ENCODE peak calls at places on chromosomes 2 and 18, in five cellular contexts. R is progenitor cell of endocrine pancreas; K is tibial nerve; U is activated T-helper 1 cell treated with anti-CD3 and anti-CD28 coated beads, Interleukin-12 subunit alpha, Interleukin-12 subunit beta, Interleukin-2, Interleukin-4 antibody, amounts not matched to agents 30 ng/mL and 10 ng/mL and 1 ng/mL, durations not matched to agents 14 hours and 24 hours and 36 hours; D is fibroblast of lung. B is an unnamed sample.

GRCh38 chr2:96924775-96925747 is 55.2 kb upstream of the SEMA4C start:
- DNase-seq in D (no peak), R (no peak), K (no peak), U (no peak), B (no peak)

GRCh38 chr2:46134531-46135229 is 162.5 kb upstream of the EPAS1 start:
- DNase-seq in R (no peak), K (peak; percentile 54), U (no peak), D (peak; percentile 76), B (no peak)

GRCh38 chr2:201158111-201158929 is 24.6 kb upstream of the CASP10 start:
- DNase-seq in R (peak; percentile 19), U (peak; percentile 41), D (peak; percentile 77), K (peak; percentile 87), B (peak; percentile 85)

GRCh38 chr2:134778372-134778771 is 59.6 kb upstream of the TMEM163 start:
- DNase-seq in U (no peak), K (no peak), D (no peak), R (no peak), B (no peak)

GRCh38 chr2:112342067-112342466 is 66.7 kb downstream of the ZC3H6 start:
- DNase-seq in R (no peak), D (no peak), U (no peak), K (no peak), B (no peak)

GRCh38 chr2:173210270-173211196 is 134.9 kb downstream of the MAP3K20 start:
- DNase-seq in U (peak; percentile 41), D (peak; percentile 94), K (peak; percentile 87), R (peak; percentile 18), B (peak; percentile 7)

GRCh38 chr18:48682768-48683167 is 143.9 kb downstream of the CTIF start:
- DNase-seq in D (no peak), R (no peak), U (no peak), K (no peak), B (no peak)

GRCh38 chr2:85062565-85062964 is 70.6 kb upstream of the TCF7L1 start:
- DNase-seq in R (no peak), K (no peak), D (no peak), U (no peak), B (no peak)

GRCh38 chr2:63343397-63344109 is 244.7 kb downstream of the WDPCP start:
- DNase-seq in D (no peak), R (no peak), U (no peak), K (no peak), B (no peak)

GRCh38 chr2:178704876-178705275 is 102.3 kb downstream of the TTN start:
- DNase-seq in D (no peak), K (no peak), R (no peak), U (no peak), B (no peak)

B was measured in GDM1.